ENCODE peak calls at places on chromosomes 11 and 22, in nine cellular contexts. G, V, Z, W, H, L, T, P and K are unnamed samples.

GRCh38 chr22:42978453-42979103 is 36.4 kb downstream of the PACSIN2 start:
- DNase-seq in G (no peak), V (peak), Z (no peak), W (no peak), H (no peak), L (peak), T (no peak), P (no peak), K (no peak)

GRCh38 chr11:35373284-35373933 is 45.9 kb downstream of the SLC1A2 start:
- DNase-seq in G (no peak), V (peak), Z (no peak), W (no peak), H (no peak), L (no peak), T (no peak), P (peak), K (peak)

GRCh38 chr11:21411114-21411513 is 741.7 kb downstream of the NELL1 start:
- DNase-seq in G (no peak), V (no peak), Z (no peak), W (no peak), H (no peak), L (no peak), T (no peak), P (no peak), K (no peak)

GRCh38 chr22:33886696-33887095 is 33.6 kb downstream of the LARGE1 start:
- DNase-seq in G (no peak), V (no peak), Z (no peak), W (no peak), H (no peak), L (no peak), T (no peak), P (no peak), K (no peak)

GRCh38 chr22:26471522-26471921 is 12.1 kb downstream of the HPS4 start:
- DNase-seq in G (peak), V (peak), Z (no peak), W (no peak), H (no peak), L (no peak), T (no peak), P (peak), K (no peak)

GRCh38 chr11:65132988-65133700 is 1.2 kb downstream of the SYVN1 start:
- DNase-seq in G (peak), V (no peak), Z (no peak), W (peak), H (no peak), L (peak), T (peak), P (no peak), K (no peak)

GRCh38 chr22:32265882-32266767 is 11.0 kb upstream of the SLC5A4 start:
- DNase-seq in G (peak), V (peak), Z (no peak), W (peak), H (peak), L (peak), T (peak), P (peak), K (peak)

GRCh38 chr11:87097582-87097981 is 59.8 kb downstream of the TMEM135 start:
- DNase-seq in G (peak), V (peak), Z (no peak), W (no peak), H (peak), L (peak), T (no peak), P (no peak), K (peak)

GRCh38 chr22:29299136-29299900 is 7.1 kb upstream of the GAS2L1 start:
- DNase-seq in G (no peak), V (no peak), Z (no peak), W (no peak), H (no peak), L (no peak), T (no peak), P (no peak), K (no peak)

GRCh38 chr11:133476570-133477262 is 55.6 kb downstream of the OPCML start:
- DNase-seq in G (no peak), V (no peak), Z (no peak), W (no peak), H (no peak), L (peak), T (no peak), P (no peak), K (no peak)

GRCh38 chr11:15745266-15745665 is 611.1 kb downstream of the SOX6 start:
- DNase-seq in G (no peak), V (peak), Z (no peak), W (no peak), H (no peak), L (no peak), T (no peak), P (no peak), K (no peak)

GRCh38 chr22:47632646-47633045 is 870.2 kb downstream of the TBC1D22A start:
- DNase-seq in G (no peak), V (no peak), Z (no peak), W (no peak), H (no peak), L (no peak), T (peak), P (no peak), K (no peak)

GRCh38 chr22:19232620-19233019 is 54.1 kb upstream of the SLC25A1 start:
- DNase-seq in G (no peak), V (no peak), Z (no peak), W (no peak), H (no peak), L (no peak), T (no peak), P (no peak), K (no peak)

GRCh38 chr11:68551223-68551622 is 90.7 kb downstream of the PPP6R3 start:
- DNase-seq in G (no peak), V (no peak), Z (no peak), W (no peak), H (no peak), L (no peak), T (no peak), P (no peak), K (no peak)

GRCh38 chr22:24834845-24835570 is 29.0 kb downstream of the SGSM1 start:
- DNase-seq in G (peak), V (peak), Z (no peak), W (no peak), H (no peak), L (peak), T (no peak), P (no peak), K (no peak)

GRCh38 chr22:31496735-31497146 is 405 bp downstream of the SFI1 start:
- DNase-seq in G (no peak), V (no peak), Z (no peak), W (no peak), H (peak), L (no peak), T (no peak), P (no peak), K (no peak)

GRCh38 chr11:128768876-128769275 is 75.0 kb downstream of the FLI1 start:
- DNase-seq in G (no peak), V (no peak), Z (no peak), W (no peak), H (no peak), L (no peak), T (no peak), P (no peak), K (no peak)

GRCh38 chr11:68383976-68384501 is 71.6 kb downstream of the LRP5 start:
- DNase-seq in G (peak), V (peak), Z (no peak), W (no peak), H (peak), L (peak), T (peak), P (no peak), K (peak)

GRCh38 chr11:131754671-131755070 is 384.3 kb downstream of the NTM start:
- DNase-seq in G (no peak), V (peak), Z (no peak), W (no peak), H (no peak), L (no peak), T (no peak), P (no peak), K (no peak)

GRCh38 chr11:111331711-111332479 is 33.5 kb downstream of the POU2AF3 start:
- DNase-seq in G (no peak), V (peak), Z (no peak), W (no peak), H (no peak), L (no peak), T (no peak), P (no peak), K (no peak)

GRCh38 chr22:49768961-49769690 is 58.5 kb downstream of the BRD1 start:
- DNase-seq in G (no peak), V (peak), Z (no peak), W (peak), H (peak), L (no peak), T (no peak), P (no peak), K (no peak)

GRCh38 chr11:120316880-120317688 is 8.0 kb upstream of the TLCD5 start:
- DNase-seq in G (no peak), V (peak), Z (no peak), W (no peak), H (no peak), L (no peak), T (peak), P (no peak), K (no peak)

GRCh38 chr11:66727883-66728759 is 895 bp downstream of the SPTBN2 start:
- DNase-seq in G (no peak), V (no peak), Z (no peak), W (peak), H (peak), L (peak), T (no peak), P (no peak), K (no peak)

GRCh38 chr11:60182546-60183330 is at the start of gene MS4A6A:
- DNase-seq in G (no peak), V (no peak), Z (no peak), W (no peak), H (no peak), L (no peak), T (no peak), P (no peak), K (no peak)

GRCh38 chr11:85407648-85408047 is 219.5 kb downstream of the DLG2 start:
- DNase-seq in G (no peak), V (no peak), Z (no peak), W (no peak), H (no peak), L (no peak), T (no peak), P (no peak), K (no peak)

GRCh38 chr11:35012467-35013191 is 96.2 kb downstream of the PDHX start:
- DNase-seq in G (no peak), V (no peak), Z (no peak), W (no peak), H (no peak), L (no peak), T (no peak), P (no peak), K (no peak)

GRCh38 chr11:57482782-57483569 is 22.6 kb downstream of the RTN4RL2 start:
- DNase-seq in G (no peak), V (peak), Z (no peak), W (no peak), H (peak), L (peak), T (no peak), P (no peak), K (peak)

GRCh38 chr11:43537831-43538230 is 142.7 kb upstream of the HSD17B12 start:
- DNase-seq in G (no peak), V (no peak), Z (no peak), W (no peak), H (no peak), L (no peak), T (no peak), P (no peak), K (no peak)
- TF ChIP-seq CTCF in G (no peak), V (no peak), Z (no peak), W (no peak), H (no peak), L (no peak), T (no peak), P (no peak), K (no peak)

GRCh38 chr11:33835143-33835878 is 56.6 kb downstream of the LMO2 start:
- DNase-seq in G (peak), V (peak), Z (no peak), W (no peak), H (no peak), L (no peak), T (no peak), P (peak), K (no peak)
- TF ChIP-seq CTCF in G (peak), V (peak), Z (peak), W (no peak), H (no peak), L (peak), T (no peak), P (peak), K (peak)

DNA sequence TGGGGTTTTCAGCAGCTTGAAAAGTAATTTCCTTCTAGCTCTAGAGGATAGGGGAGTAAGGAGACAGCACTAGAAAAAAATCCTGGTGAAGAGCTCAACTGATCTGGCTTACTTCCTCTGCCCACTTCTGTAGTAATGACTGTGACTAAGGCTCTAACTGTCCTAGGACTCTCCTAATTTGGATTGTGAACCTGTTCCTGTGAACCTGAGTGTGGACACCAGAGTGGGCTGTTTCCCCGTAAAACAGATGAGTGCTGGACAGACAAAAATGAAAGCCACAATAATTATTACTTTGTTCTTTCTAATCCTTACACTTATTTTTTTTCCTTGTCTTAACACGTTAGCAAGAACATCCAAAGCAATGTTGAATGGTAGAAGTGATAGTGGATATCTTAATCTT is 154.1 kb downstream of the AASDHPPT start:
- DNase-seq in G (no peak), V (peak), Z (no peak), W (no peak), H (no peak), L (peak), T (no peak), P (no peak), K (no peak)
- TF ChIP-seq CTCF in G (no peak), V (peak), Z (no peak), W (no peak), H (no peak), L (peak), T (no peak), P (no peak), K (peak)

GRCh38 chr11:4370166-4370565 is 2.0 kb upstream of the OR52B4 start:
- DNase-seq in G (no peak), V (no peak), Z (no peak), W (no peak), H (no peak), L (no peak), T (no peak), P (no peak), K (no peak)

GRCh38 chr11:4375431-4376113 is 7.4 kb upstream of the OR52B4 start:
- DNase-seq in G (no peak), V (no peak), Z (no peak), W (no peak), H (no peak), L (no peak), T (no peak), P (no peak), K (no peak)
- TF ChIP-seq CTCF in G (no peak), V (no peak), Z (no peak), W (no peak), H (no peak), L (no peak), T (no peak), P (no peak), K (no peak)

DNA sequence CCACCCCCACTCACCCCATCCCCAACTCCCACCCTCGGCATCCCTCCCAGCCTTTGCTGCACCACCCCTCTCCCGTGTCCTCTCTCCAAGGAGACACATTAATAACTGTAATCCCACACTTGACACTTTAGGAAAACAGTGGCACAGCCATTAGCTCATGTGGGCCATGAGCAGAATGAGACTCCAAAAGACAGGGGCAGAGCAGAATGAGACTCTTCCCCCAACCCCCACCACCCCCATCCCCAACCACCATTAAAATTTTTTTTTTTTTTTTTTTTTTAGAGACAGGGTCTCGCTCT is 6.2 kb upstream of the SLCO2B1 start:
- DNase-seq in G (no peak), V (no peak), Z (no peak), W (no peak), H (no peak), L (no peak), T (no peak), P (no peak), K (no peak)
- TF ChIP-seq CTCF in G (no peak), V (no peak), Z (no peak), W (no peak), H (peak), L (no peak), T (no peak), P (no peak), K (no peak)

DNA sequence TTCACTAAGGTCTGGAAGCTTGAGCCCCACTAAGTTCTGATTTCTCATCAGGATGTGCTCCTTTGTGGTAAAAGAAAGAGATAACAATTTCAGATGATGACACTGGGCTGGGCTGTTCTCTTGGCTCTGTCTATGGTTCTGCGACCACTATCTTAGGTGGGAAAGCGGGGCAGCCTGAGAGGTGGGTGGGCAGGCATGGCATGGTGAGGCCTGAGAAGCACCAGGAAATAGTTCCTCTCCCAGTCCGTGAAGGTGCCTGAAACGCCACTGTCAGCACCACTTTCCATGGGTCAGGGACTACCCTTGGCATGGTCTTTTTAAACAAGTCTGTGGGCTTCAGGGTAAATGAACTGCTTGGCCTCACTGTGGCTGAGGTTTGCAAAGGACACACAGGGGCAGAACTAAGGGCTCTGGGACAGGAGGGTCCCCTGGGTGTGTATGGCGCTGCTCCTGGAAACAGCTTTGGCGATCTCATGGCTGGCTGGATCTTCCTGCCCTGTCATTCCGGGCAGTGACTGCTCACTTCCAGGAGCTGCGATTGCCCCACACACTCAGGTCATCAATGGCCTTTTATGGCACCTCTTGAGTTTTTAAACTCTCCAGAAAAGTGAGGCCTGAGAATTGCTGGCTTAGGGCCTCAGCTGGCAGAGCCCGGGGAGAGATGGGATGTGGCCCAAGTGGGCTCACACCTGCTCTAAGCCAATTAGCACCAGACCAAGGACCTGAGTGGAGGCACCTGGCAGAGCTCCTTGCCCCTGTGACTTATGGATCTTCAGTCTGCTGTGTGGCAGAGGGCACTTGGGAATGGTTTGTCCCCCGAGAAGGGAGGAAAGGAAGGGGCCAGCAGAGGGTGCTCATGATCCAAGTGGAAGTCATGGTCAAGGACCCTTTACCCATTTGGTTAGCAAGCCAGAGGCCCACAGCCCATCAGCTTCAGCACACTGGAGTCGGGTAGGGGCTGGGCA is 55.6 kb upstream of the LYVE1 start:
- DNase-seq in G (peak), V (peak), Z (no peak), W (no peak), H (peak), L (no peak), T (peak), P (no peak), K (no peak)
- TF ChIP-seq CTCF in G (peak), V (peak), Z (peak), W (peak), H (no peak), L (peak), T (peak), P (peak), K (peak)

GRCh38 chr11:106914409-106914808 is 103.9 kb downstream of the GUCY1A2 start:
- DNase-seq in G (no peak), V (no peak), Z (no peak), W (no peak), H (no peak), L (no peak), T (no peak), P (no peak), K (no peak)

GRCh38 chr11:106920899-106921504 is 97.3 kb downstream of the GUCY1A2 start:
- DNase-seq in G (no peak), V (no peak), Z (no peak), W (no peak), H (no peak), L (no peak), T (no peak), P (no peak), K (no peak)

DNA sequence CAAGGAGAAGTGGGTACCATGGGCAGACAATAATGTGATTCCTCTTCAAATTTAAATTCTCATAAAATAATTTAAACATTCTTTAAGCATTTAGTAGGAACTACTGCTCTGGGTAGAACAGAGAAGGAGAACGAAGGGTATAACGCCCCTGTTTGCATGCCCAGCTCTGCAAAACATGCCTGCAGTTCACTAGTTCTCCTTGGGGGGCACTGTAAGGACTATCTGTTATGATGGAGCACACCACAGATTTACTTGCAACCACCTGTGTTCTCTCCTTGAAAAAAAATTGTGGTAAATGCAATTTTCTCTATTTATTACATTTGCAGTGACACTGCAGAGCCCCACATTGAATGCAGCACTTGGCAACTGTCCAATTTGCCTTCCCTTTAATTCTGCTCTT is 100.3 kb downstream of the GUCY1A2 start:
- DNase-seq in G (peak), V (peak), Z (no peak), W (no peak), H (peak), L (peak), T (no peak), P (no peak), K (no peak)
- TF ChIP-seq CTCF in G (no peak), V (no peak), Z (no peak), W (peak), H (peak), L (peak), T (no peak), P (peak), K (peak)

DNA sequence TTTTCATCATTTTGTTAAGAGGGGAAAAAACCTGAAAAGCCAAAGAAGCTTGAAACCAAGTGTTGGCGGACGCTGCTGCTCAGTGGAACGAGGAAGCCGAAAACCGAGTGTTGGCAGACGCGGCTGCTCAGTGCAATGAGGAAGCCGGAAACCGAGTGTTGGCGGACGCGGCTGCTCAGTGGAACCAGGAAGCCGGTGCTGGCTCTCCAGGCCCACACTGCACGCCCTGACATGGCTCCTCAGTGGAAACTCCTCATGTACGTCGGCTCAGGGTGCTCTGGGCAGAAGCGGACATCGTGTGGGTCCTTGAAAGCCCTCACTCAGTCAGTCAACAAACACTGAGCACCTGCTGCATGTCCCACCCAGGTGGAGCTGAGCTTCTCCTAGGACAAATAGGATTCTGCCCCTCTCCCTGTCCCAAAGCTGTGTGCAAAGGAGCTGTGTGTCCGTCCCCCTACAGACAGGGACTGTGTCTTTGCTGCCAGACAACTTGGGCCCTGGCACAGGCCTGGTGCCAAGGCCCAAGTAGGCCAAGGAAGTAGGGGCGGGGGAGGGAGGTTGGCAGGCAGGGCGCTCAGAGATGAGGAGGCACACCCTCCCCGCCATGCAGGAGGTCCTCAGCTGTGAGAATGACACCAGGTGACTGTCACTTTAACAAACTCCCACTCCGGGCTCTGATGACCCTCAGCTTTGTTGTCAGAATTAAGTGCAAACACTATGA is 37.3 kb downstream of the PHF21B start:
- DNase-seq in G (no peak), V (peak), Z (no peak), W (no peak), H (no peak), L (no peak), T (no peak), P (no peak), K (no peak)
- TF ChIP-seq CTCF in G (no peak), V (no peak), Z (no peak), W (no peak), H (no peak), L (no peak), T (no peak), P (no peak), K (no peak)

GRCh38 chr11:117823294-117823940 is 1.1 kb downstream of the FXYD2 start:
- DNase-seq in G (no peak), V (no peak), Z (no peak), W (peak), H (peak), L (peak), T (no peak), P (no peak), K (no peak)
- TF ChIP-seq CTCF in G (no peak), V (no peak), Z (no peak), W (peak), H (peak), L (peak), T (no peak), P (no peak), K (no peak)